ENCODE peak calls at places on chromosomes 16 and 17, in nine cellular contexts. R, U, Y, B, H, L, F, S and J are unnamed samples.

GRCh38 chr17:37608369-37609169 is 649 bp downstream of the SYNRG start:
- DNase-seq in R (peak; percentile 5), U (peak; percentile 43), Y (peak; percentile 33), B (no peak), H (peak; percentile 52), L (no peak), F (peak; percentile 67), S (no peak), J (peak; percentile 31)

GRCh38 chr16:5422047-5422446 is 324.5 kb upstream of the EEF2KMT start:
- DNase-seq in R (no peak), U (no peak), Y (no peak), B (no peak), H (no peak), L (no peak), F (no peak), S (no peak), J (no peak)

GRCh38 chr17:3913531-3914318 is 2.5 kb downstream of the P2RX1 start:
- DNase-seq in R (no peak), U (peak; percentile 68), Y (peak; percentile 83), B (peak; percentile 96), H (peak; percentile 58), L (peak; percentile 88), F (peak; percentile 85), S (peak; percentile 94), J (peak; percentile 56)

GRCh38 chr17:19750835-19751234 is 2.7 kb upstream of the ALDH3A1 start:
- DNase-seq in R (no peak), U (no peak), Y (no peak), B (no peak), H (no peak), L (no peak), F (no peak), S (peak; percentile 21), J (no peak)

GRCh38 chr16:28014851-28015250 is 48.7 kb downstream of the GSG1L start:
- DNase-seq in R (no peak), U (no peak), Y (no peak), B (no peak), H (no peak), L (no peak), F (no peak), S (no peak), J (no peak)

GRCh38 chr17:49512296-49513043 is 17.4 kb downstream of the NGFR start:
- DNase-seq in R (no peak), U (no peak), Y (no peak), B (peak; percentile 74), H (no peak), L (no peak), F (no peak), S (peak; percentile 48), J (no peak)

GRCh38 chr16:17018715-17019014 is 452.1 kb downstream of the XYLT1 start:
- DNase-seq in R (no peak), U (no peak), Y (no peak), B (no peak), H (no peak), L (no peak), F (no peak), S (no peak), J (no peak)

GRCh38 chr17:38893113-38893512 is 23.3 kb downstream of the LASP1 start:
- DNase-seq in R (no peak), U (no peak), Y (no peak), B (no peak), H (no peak), L (no peak), F (no peak), S (no peak), J (no peak)

GRCh38 chr17:47604268-47604927 is 45.3 kb upstream of the KPNB1 start:
- DNase-seq in R (no peak), U (peak; percentile 81), Y (peak; percentile 63), B (no peak), H (peak; percentile 69), L (no peak), F (no peak), S (no peak), J (peak; percentile 22)

GRCh38 chr17:46126840-46127239 is 66.4 kb downstream of the KANSL1 start:
- DNase-seq in R (no peak), U (no peak), Y (no peak), B (no peak), H (no peak), L (no peak), F (no peak), S (no peak), J (no peak)

GRCh38 chr17:73203135-73203787 is 10.4 kb downstream of the COG1 start:
- DNase-seq in R (no peak), U (no peak), Y (no peak), B (no peak), H (no peak), L (peak; percentile 76), F (peak; percentile 80), S (no peak), J (no peak)

GRCh38 chr16:78609542-78610253 is 510.2 kb downstream of the WWOX start:
- DNase-seq in R (no peak), U (no peak), Y (no peak), B (no peak), H (no peak), L (no peak), F (peak; percentile 27), S (no peak), J (no peak)

GRCh38 chr16:56964243-56965148 is 2.7 kb downstream of the CETP start:
- DNase-seq in R (peak; percentile 36), U (peak; percentile 92), Y (peak; percentile 90), B (peak; percentile 98), H (peak; percentile 75), L (peak; percentile 96), F (peak; percentile 85), S (peak; percentile 92), J (peak; percentile 79)

GRCh38 chr17:81834831-81835267 is at the start of gene PPP1R27:
- DNase-seq in R (no peak), U (no peak), Y (no peak), B (no peak), H (no peak), L (no peak), F (no peak), S (no peak), J (no peak)

GRCh38 chr17:10968007-10968406 is 130.1 kb upstream of the PIRT start:
- DNase-seq in R (no peak), U (no peak), Y (no peak), B (no peak), H (no peak), L (no peak), F (no peak), S (no peak), J (no peak)

GRCh38 chr16:51067352-51067751 is 83.7 kb downstream of the SALL1 start:
- DNase-seq in R (no peak), U (no peak), Y (no peak), B (no peak), H (no peak), L (no peak), F (no peak), S (no peak), J (no peak)

GRCh38 chr17:27949304-27949703 is 56.1 kb upstream of the LYRM9 start:
- DNase-seq in R (no peak), U (no peak), Y (no peak), B (no peak), H (no peak), L (no peak), F (no peak), S (no peak), J (no peak)

DNA sequence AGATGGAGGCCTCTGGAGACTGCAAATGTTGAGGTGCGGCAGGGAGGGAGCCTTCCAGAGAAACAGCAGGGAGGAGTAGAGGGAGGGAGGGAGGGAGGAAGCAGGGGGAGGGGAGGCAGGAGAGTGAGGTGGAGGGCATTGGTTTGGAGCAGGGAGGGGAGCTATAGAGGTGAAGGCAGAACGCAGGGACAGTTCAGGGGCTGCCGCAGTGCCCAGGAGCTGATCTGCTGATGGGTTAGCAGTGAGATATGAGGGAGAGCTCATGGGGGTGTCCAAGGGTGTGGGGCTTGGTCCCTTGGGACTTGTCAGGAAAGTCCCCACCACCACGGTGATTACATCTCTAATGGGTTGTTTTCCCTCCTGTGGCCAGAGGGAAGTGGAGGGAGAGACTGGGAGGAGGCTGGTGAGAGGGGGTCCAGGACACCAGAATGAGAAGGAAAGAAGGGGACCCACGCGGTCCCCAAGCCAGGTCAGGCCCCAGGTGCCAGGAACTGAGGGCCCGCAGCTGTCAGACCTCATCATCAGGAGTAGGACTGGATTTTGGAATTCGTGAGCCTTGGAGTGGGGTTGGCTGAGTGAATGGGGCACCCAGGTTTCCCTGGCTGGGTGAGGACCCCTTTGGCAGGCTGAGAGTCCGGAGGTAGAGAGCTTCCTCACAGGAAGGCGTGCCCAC is 11.2 kb downstream of the CA4 start:
- DNase-seq in R (no peak), U (no peak), Y (no peak), B (no peak), H (no peak), L (no peak), F (no peak), S (peak; percentile 44), J (no peak)
- H3K4me3 ChIP-seq in R (no peak overlapping the region), U (no peak overlapping the region), Y (no peak overlapping the region), B (no peak overlapping the region), H (no peak overlapping the region), L (no peak overlapping the region), F (no peak overlapping the region), S (no peak overlapping the region), J (no peak overlapping the region)

DNA sequence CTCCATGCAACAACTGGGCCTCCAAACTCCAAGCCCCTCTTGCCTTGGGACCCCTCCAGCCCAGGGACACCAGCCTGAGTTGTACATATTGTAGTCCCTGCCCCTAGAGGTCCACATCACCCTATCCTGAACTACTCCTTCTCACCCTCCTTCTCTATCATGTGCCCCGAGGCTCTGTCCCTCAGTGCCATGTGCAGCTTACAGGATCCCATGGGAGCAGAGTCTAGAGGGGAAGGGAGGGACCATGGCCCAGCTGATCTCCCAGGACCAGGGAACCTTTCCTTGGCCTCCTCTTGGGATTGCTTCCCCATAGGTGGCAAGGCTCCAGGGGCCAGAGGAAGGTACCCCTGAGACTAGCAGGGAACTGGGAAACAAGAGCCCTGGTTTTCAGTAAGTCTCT is 35.3 kb downstream of the TMEM132E start:
- DNase-seq in R (no peak), U (no peak), Y (no peak), B (no peak), H (no peak), L (no peak), F (no peak), S (no peak), J (no peak)
- TF ChIP-seq CTCF in R (no peak), U (no peak), Y (no peak), B (no peak), H (no peak), L (no peak), F (no peak), S (no peak), J (no peak)

GRCh38 chr16:89577055-89577759 is 1.6 kb downstream of the CPNE7 start:
- DNase-seq in R (no peak), U (no peak), Y (no peak), B (no peak), H (no peak), L (no peak), F (no peak), S (no peak), J (no peak)
- H3K4me3 ChIP-seq in R (no peak overlapping the region), U (no peak overlapping the region), Y (no peak overlapping the region), B (no peak overlapping the region), H (peak overlapping the region; percentile 46), L (no peak overlapping the region), F (no peak overlapping the region), S (no peak overlapping the region), J (no peak overlapping the region)

DNA sequence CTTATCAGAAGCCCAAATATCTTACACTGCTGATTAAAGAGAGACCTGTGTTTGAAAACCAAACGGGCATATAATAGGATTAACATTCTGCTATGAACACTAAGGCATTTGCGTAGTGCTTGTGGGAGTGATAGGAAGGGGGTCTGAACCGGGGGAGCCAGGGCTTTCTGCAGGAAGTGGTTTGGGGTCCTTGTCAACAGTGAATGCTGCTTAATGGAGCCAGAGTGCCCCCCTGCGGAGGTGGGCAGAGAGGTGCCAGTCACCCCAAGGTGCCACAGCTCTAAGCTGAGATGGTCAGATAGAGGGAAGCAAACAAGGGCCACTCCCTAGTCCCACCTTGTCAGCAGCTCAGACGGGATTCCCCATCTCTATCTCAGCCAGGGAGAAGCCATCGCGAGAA is 17.6 kb downstream of the NAA60 start:
- DNase-seq in R (no peak), U (no peak), Y (no peak), B (no peak), H (no peak), L (no peak), F (no peak), S (no peak), J (no peak)
- TF ChIP-seq CTCF in R (no peak), U (no peak), Y (no peak), B (no peak), H (no peak), L (no peak), F (no peak), S (no peak), J (no peak)